ENCODE peak calls at places on chromosomes 12 and 14, in nine cellular contexts. One of them, this sample, is unnamed.

GRCh38 chr14:80077262-80077661 is 134.0 kb downstream of the DIO2 start:
- DNase-seq in astrocyte of the cerebellum: no peak
- DNase-seq in heart left ventricle: no peak
- DNase-seq in AG04450: peak; percentile 23
- DNase-seq in brain microvascular endothelial cell: peak; percentile 12
- DNase-seq in cardiac muscle cell: no peak
- DNase-seq in HFFc6: peak; percentile 30
- DNase-seq in gastrocnemius medialis: no peak
- DNase-seq in glutamatergic neuron: no peak
- DNase-seq in this sample: no peak

GRCh38 chr14:53581497-53581896 is 375.1 kb downstream of the BMP4 start:
- DNase-seq in HFFc6: no peak
- DNase-seq in AG04450: no peak
- DNase-seq in cardiac muscle cell: no peak
- DNase-seq in brain microvascular endothelial cell: no peak
- DNase-seq in heart left ventricle: no peak
- DNase-seq in astrocyte of the cerebellum: no peak
- DNase-seq in gastrocnemius medialis: no peak
- DNase-seq in glutamatergic neuron: no peak
- DNase-seq in this sample: no peak

GRCh38 chr12:953776-954175 is 4.3 kb upstream of the RAD52 start:
- DNase-seq in gastrocnemius medialis: no peak
- DNase-seq in cardiac muscle cell: no peak
- DNase-seq in AG04450: no peak
- DNase-seq in heart left ventricle: no peak
- DNase-seq in HFFc6: peak; percentile 50
- DNase-seq in astrocyte of the cerebellum: no peak
- DNase-seq in glutamatergic neuron: no peak
- DNase-seq in brain microvascular endothelial cell: peak; percentile 45
- DNase-seq in this sample: peak; percentile 79

GRCh38 chr14:68633131-68633991 is 159.5 kb downstream of the ZFP36L1 start:
- DNase-seq in heart left ventricle: peak; percentile 80
- DNase-seq in AG04450: no peak
- DNase-seq in HFFc6: no peak
- DNase-seq in brain microvascular endothelial cell: no peak
- DNase-seq in gastrocnemius medialis: no peak
- DNase-seq in astrocyte of the cerebellum: no peak
- DNase-seq in cardiac muscle cell: no peak
- DNase-seq in glutamatergic neuron: no peak
- DNase-seq in this sample: peak; percentile 20

GRCh38 chr12:88458327-88458726 is 121.9 kb downstream of the KITLG start:
- DNase-seq in astrocyte of the cerebellum: no peak
- DNase-seq in glutamatergic neuron: no peak
- DNase-seq in gastrocnemius medialis: no peak
- DNase-seq in cardiac muscle cell: no peak
- DNase-seq in HFFc6: no peak
- DNase-seq in AG04450: no peak
- DNase-seq in heart left ventricle: no peak
- DNase-seq in brain microvascular endothelial cell: no peak
- DNase-seq in this sample: no peak

GRCh38 chr12:2793561-2793960 is 1.2 kb upstream of the FKBP4 start:
- DNase-seq in cardiac muscle cell: no peak
- DNase-seq in glutamatergic neuron: no peak
- DNase-seq in gastrocnemius medialis: no peak
- DNase-seq in AG04450: no peak
- DNase-seq in brain microvascular endothelial cell: no peak
- DNase-seq in astrocyte of the cerebellum: no peak
- DNase-seq in heart left ventricle: no peak
- DNase-seq in HFFc6: no peak
- DNase-seq in this sample: no peak

GRCh38 chr12:132295101-132295526 is 34.3 kb downstream of the GALNT9 start:
- DNase-seq in HFFc6: no peak
- DNase-seq in brain microvascular endothelial cell: no peak
- DNase-seq in astrocyte of the cerebellum: no peak
- DNase-seq in cardiac muscle cell: no peak
- DNase-seq in heart left ventricle: no peak
- DNase-seq in gastrocnemius medialis: no peak
- DNase-seq in AG04450: no peak
- DNase-seq in glutamatergic neuron: no peak
- DNase-seq in this sample: no peak

GRCh38 chr12:51954465-51955361 is 3.2 kb downstream of the ACVR1B start:
- DNase-seq in heart left ventricle: no peak
- DNase-seq in cardiac muscle cell: no peak
- DNase-seq in glutamatergic neuron: no peak
- DNase-seq in gastrocnemius medialis: no peak
- DNase-seq in AG04450: no peak
- DNase-seq in astrocyte of the cerebellum: no peak
- DNase-seq in HFFc6: no peak
- DNase-seq in brain microvascular endothelial cell: no peak
- DNase-seq in this sample: peak; percentile 37

GRCh38 chr14:75794615-75795038 is 133.6 kb downstream of the TTLL5 start:
- DNase-seq in AG04450: peak; percentile 33
- DNase-seq in glutamatergic neuron: no peak
- DNase-seq in HFFc6: peak; percentile 67
- DNase-seq in heart left ventricle: no peak
- DNase-seq in gastrocnemius medialis: no peak
- DNase-seq in cardiac muscle cell: peak; percentile 31
- DNase-seq in brain microvascular endothelial cell: peak; percentile 46
- DNase-seq in astrocyte of the cerebellum: peak; percentile 46
- DNase-seq in this sample: peak; percentile 87

DNA sequence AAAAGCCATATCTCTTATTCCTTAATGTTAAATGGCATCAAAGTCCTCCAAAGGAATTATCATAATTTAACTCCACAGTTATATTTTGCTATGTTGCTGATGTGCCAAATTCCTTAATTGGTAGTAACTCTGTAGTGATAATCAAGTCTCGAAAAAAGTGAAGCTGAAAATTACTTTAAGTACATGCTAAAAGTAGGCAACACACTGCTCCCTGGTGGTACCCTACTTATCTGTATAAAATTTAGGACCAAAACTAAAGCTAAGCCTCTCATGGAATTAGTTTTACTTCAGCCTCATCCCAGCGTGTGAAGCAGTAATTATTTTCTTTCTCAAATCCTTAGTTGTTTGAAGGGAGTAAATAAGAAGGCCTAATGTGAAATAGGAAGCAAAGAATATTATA is 132.8 kb downstream of the TTLL5 start:
- DNase-seq in gastrocnemius medialis: no peak
- DNase-seq in astrocyte of the cerebellum: no peak
- DNase-seq in AG04450: no peak
- DNase-seq in heart left ventricle: no peak
- DNase-seq in glutamatergic neuron: no peak
- DNase-seq in cardiac muscle cell: no peak
- DNase-seq in brain microvascular endothelial cell: no peak
- DNase-seq in HFFc6: no peak
- DNase-seq in this sample: peak; percentile 60
- TF ChIP-seq CTCF in gastrocnemius medialis: no peak
- TF ChIP-seq CTCF in astrocyte of the cerebellum: no peak
- TF ChIP-seq CTCF in AG04450: peak; percentile 30
- TF ChIP-seq CTCF in heart left ventricle: no peak
- TF ChIP-seq CTCF in glutamatergic neuron: no peak
- TF ChIP-seq CTCF in cardiac muscle cell: peak; percentile 30
- TF ChIP-seq CTCF in brain microvascular endothelial cell: no peak
- TF ChIP-seq CTCF in HFFc6: peak; percentile 30
- TF ChIP-seq CTCF in this sample: peak; percentile 30

GRCh38 chr14:93994919-93995682 is 2.0 kb upstream of the CCDC197 start:
- DNase-seq in glutamatergic neuron: no peak
- DNase-seq in gastrocnemius medialis: peak; percentile 94
- DNase-seq in heart left ventricle: peak; percentile 59
- DNase-seq in cardiac muscle cell: peak; percentile 28
- DNase-seq in brain microvascular endothelial cell: peak; percentile 19
- DNase-seq in astrocyte of the cerebellum: peak; percentile 34
- DNase-seq in HFFc6: peak; percentile 71
- DNase-seq in AG04450: peak; percentile 21
- DNase-seq in this sample: peak; percentile 96
- TF ChIP-seq CTCF in glutamatergic neuron: no peak
- TF ChIP-seq CTCF in gastrocnemius medialis: no peak
- TF ChIP-seq CTCF in heart left ventricle: no peak
- TF ChIP-seq CTCF in cardiac muscle cell: no peak
- TF ChIP-seq CTCF in brain microvascular endothelial cell: no peak
- TF ChIP-seq CTCF in astrocyte of the cerebellum: no peak
- TF ChIP-seq CTCF in HFFc6: no peak
- TF ChIP-seq CTCF in AG04450: no peak
- TF ChIP-seq CTCF in this sample: no peak

GRCh38 chr14:20841096-20841495 is 38.5 kb upstream of the RNASE1 start:
- DNase-seq in cardiac muscle cell: no peak
- DNase-seq in HFFc6: no peak
- DNase-seq in astrocyte of the cerebellum: no peak
- DNase-seq in heart left ventricle: no peak
- DNase-seq in glutamatergic neuron: no peak
- DNase-seq in brain microvascular endothelial cell: no peak
- DNase-seq in AG04450: no peak
- DNase-seq in gastrocnemius medialis: no peak
- DNase-seq in this sample: no peak

GRCh38 chr14:20834899-20835298 is 32.3 kb upstream of the RNASE1 start:
- DNase-seq in astrocyte of the cerebellum: no peak
- DNase-seq in glutamatergic neuron: no peak
- DNase-seq in gastrocnemius medialis: no peak
- DNase-seq in brain microvascular endothelial cell: no peak
- DNase-seq in cardiac muscle cell: no peak
- DNase-seq in heart left ventricle: no peak
- DNase-seq in HFFc6: no peak
- DNase-seq in AG04450: no peak
- DNase-seq in this sample: no peak

GRCh38 chr14:20830831-20831230 is 28.2 kb upstream of the RNASE1 start:
- DNase-seq in gastrocnemius medialis: no peak
- DNase-seq in glutamatergic neuron: no peak
- DNase-seq in cardiac muscle cell: no peak
- DNase-seq in AG04450: no peak
- DNase-seq in astrocyte of the cerebellum: no peak
- DNase-seq in brain microvascular endothelial cell: no peak
- DNase-seq in heart left ventricle: no peak
- DNase-seq in HFFc6: no peak
- DNase-seq in this sample: no peak

DNA sequence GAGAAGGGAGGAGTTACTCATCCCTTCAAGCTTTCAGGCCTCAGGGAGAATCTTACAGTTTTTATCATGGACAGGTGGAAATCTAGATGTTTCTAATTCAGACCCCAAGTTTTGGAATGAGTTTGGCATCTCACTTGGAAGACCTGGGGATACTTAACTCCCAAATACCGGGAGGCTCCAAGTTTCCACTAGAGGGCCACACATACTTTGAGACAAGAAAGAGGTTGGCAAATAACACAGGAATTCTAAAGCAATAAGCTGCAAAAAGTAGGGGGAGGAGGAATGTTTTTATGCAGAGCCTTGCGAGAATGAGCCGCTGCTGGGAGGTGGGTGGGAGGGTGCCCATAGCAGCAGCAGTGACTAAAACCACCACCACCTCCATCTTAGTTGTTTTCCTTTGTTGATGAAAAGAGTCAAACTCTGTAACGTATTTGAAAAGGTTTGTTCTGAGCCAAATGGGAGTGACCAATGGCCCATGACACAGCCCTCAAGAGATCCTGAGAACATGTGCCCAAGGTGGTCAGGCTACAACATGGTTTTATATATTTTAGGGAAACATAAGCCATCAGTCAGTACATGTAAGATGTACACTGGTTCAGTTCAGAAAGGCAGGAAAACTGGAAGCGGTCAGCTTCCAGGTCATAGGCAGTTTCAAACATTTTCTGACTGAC is 34.2 kb upstream of the RNASE1 start:
- DNase-seq in astrocyte of the cerebellum: no peak
- DNase-seq in AG04450: no peak
- DNase-seq in glutamatergic neuron: no peak
- DNase-seq in cardiac muscle cell: peak; percentile 47
- DNase-seq in gastrocnemius medialis: no peak
- DNase-seq in heart left ventricle: no peak
- DNase-seq in HFFc6: peak; percentile 44
- DNase-seq in brain microvascular endothelial cell: peak; percentile 27
- DNase-seq in this sample: peak; percentile 5
- TF ChIP-seq CTCF in astrocyte of the cerebellum: peak; percentile 43
- TF ChIP-seq CTCF in AG04450: peak; percentile 39
- TF ChIP-seq CTCF in glutamatergic neuron: peak; percentile 11
- TF ChIP-seq CTCF in cardiac muscle cell: peak; percentile 67
- TF ChIP-seq CTCF in gastrocnemius medialis: peak; percentile 30
- TF ChIP-seq CTCF in heart left ventricle: peak; percentile 18
- TF ChIP-seq CTCF in HFFc6: peak; percentile 71
- TF ChIP-seq CTCF in brain microvascular endothelial cell: peak; percentile 64
- TF ChIP-seq CTCF in this sample: peak; percentile 48

GRCh38 chr12:24947541-24948451 is 1.1 kb downstream of the BCAT1 start:
- DNase-seq in glutamatergic neuron: no peak
- DNase-seq in cardiac muscle cell: no peak
- DNase-seq in brain microvascular endothelial cell: no peak
- DNase-seq in HFFc6: no peak
- DNase-seq in astrocyte of the cerebellum: no peak
- DNase-seq in heart left ventricle: no peak
- DNase-seq in gastrocnemius medialis: no peak
- DNase-seq in AG04450: no peak
- DNase-seq in this sample: peak; percentile 34

GRCh38 chr12:24945822-24946221 is 3.1 kb downstream of the BCAT1 start:
- DNase-seq in heart left ventricle: no peak
- DNase-seq in astrocyte of the cerebellum: no peak
- DNase-seq in HFFc6: no peak
- DNase-seq in AG04450: no peak
- DNase-seq in glutamatergic neuron: no peak
- DNase-seq in gastrocnemius medialis: no peak
- DNase-seq in cardiac muscle cell: no peak
- DNase-seq in brain microvascular endothelial cell: no peak
- DNase-seq in this sample: no peak

GRCh38 chr12:24948452-24948815 is 467 bp downstream of the BCAT1 start:
- DNase-seq in glutamatergic neuron: no peak
- DNase-seq in AG04450: no peak
- DNase-seq in HFFc6: no peak
- DNase-seq in gastrocnemius medialis: no peak
- DNase-seq in cardiac muscle cell: peak; percentile 12
- DNase-seq in astrocyte of the cerebellum: no peak
- DNase-seq in brain microvascular endothelial cell: no peak
- DNase-seq in heart left ventricle: no peak
- DNase-seq in this sample: peak; percentile 61

GRCh38 chr12:24950231-24950834 is 1.4 kb upstream of the BCAT1 start:
- DNase-seq in AG04450: no peak
- DNase-seq in heart left ventricle: no peak
- DNase-seq in gastrocnemius medialis: no peak
- DNase-seq in HFFc6: no peak
- DNase-seq in astrocyte of the cerebellum: no peak
- DNase-seq in cardiac muscle cell: peak; percentile 46
- DNase-seq in brain microvascular endothelial cell: no peak
- DNase-seq in glutamatergic neuron: no peak
- DNase-seq in this sample: no peak

DNA sequence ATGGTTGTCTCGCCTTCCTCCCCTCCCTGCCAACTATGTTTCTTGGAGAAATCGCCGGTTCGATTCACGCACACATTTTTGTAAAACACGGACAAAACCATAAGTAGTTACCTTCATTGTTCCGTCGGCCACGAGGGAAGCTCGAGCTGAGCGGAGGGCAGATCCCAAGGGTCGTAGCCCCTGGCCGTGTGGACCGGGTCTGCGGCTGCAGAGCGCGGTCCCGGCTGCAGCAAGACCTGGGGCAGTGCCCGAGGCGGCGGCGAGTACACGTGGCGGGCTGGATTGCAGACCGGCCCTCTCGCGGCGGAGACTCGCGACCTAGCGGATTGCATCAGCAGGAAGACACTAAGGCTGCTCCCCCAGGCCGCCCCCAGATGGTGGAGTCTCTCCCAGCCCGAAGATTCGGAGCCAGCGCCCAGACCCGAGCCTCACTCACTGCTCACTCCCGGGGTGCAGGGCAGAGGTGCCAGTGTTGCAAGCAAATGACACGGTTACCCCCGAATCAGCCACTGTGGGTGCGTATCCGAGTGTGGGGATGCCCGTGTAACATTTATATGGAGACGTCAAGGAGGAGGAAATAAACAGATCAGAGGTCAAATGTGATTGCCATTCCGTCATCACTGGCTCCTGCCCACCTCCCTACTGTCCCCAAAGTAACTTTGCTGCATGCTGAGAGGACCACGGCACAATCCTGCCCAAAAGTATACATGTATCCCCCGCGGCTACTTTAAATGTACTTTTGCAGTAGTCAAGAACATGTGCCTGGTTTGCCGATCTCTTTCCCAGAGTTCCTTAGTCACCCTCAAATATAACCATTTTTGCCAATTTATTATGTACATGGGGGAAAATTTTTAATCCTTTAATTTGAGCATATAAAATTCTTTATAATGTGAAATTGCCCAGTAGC is at the start of gene BCAT1:
- DNase-seq in brain microvascular endothelial cell: peak; percentile 85
- DNase-seq in heart left ventricle: peak; percentile 80
- DNase-seq in glutamatergic neuron: peak; percentile 91
- DNase-seq in cardiac muscle cell: peak; percentile 67
- DNase-seq in gastrocnemius medialis: peak; percentile 26
- DNase-seq in astrocyte of the cerebellum: no peak
- DNase-seq in AG04450: peak; percentile 70
- DNase-seq in HFFc6: peak; percentile 68
- DNase-seq in this sample: peak; percentile 89
- TF ChIP-seq CTCF in brain microvascular endothelial cell: peak; percentile 30
- TF ChIP-seq CTCF in heart left ventricle: no peak
- TF ChIP-seq CTCF in glutamatergic neuron: no peak
- TF ChIP-seq CTCF in cardiac muscle cell: peak; percentile 13
- TF ChIP-seq CTCF in gastrocnemius medialis: no peak
- TF ChIP-seq CTCF in astrocyte of the cerebellum: peak; percentile 24
- TF ChIP-seq CTCF in AG04450: peak; percentile 16
- TF ChIP-seq CTCF in HFFc6: peak; percentile 46
- TF ChIP-seq CTCF in this sample: peak; percentile 26

This sample was measured in fibroblast of lung.